ENCODE peak calls at places on chromosome 7, in nine cellular contexts. K is stimulated activated CD4-positive, alpha-beta T cell treated with anti-CD3 and anti-CD28 coated beads, Interleukin-12 subunit alpha, Interleukin-12 subunit beta, amount 100 ng/mL, for 24 hours; E is RPMI7951; C is activated CD4-positive, alpha-beta T cell treated with anti-CD3 and anti-CD28 coated beads, Interleukin-2, amount 50 U/mL, for 24 hours; J is activated T-cell treated with anti-CD3 and anti-CD28 coated beads, Interleukin-2, amount 50 U/mL, for 72 hours; S is HT-29; W is tibial artery; U is posterior vena cava; X is activated gamma-delta T cell treated with Interleukin-2 at 50 U/mL for 16 hours. O is an unnamed sample.

GRCh38 chr7:2812831-2813230 is 31.3 kb downstream of the GNA12 start:
- DNase-seq in K (no peak), X (no peak), S (no peak), W (no peak), U (no peak), E (no peak), J (no peak), C (no peak), O (no peak)

GRCh38 chr7:129495987-129496386 is 6.3 kb upstream of the SMKR1 start:
- DNase-seq in K (no peak), C (no peak), E (no peak), S (no peak), U (no peak), W (no peak), J (no peak), X (no peak), O (no peak)

GRCh38 chr7:86926732-86927131 is 132.7 kb downstream of the ELAPOR2 start:
- DNase-seq in C (no peak), X (peak; percentile 19), J (peak; percentile 39), K (no peak), W (no peak), U (no peak), S (peak; percentile 57), E (peak; percentile 35), O (peak; percentile 80)

GRCh38 chr7:154857240-154857639 is 145.7 kb downstream of the PAXIP1 start:
- DNase-seq in C (no peak), U (peak; percentile 56), X (no peak), E (no peak), W (peak; percentile 42), J (no peak), K (no peak), S (no peak), O (no peak)

GRCh38 chr7:43211693-43212092 is 99.2 kb downstream of the HECW1 start:
- DNase-seq in S (no peak), X (no peak), J (no peak), U (no peak), W (no peak), E (no peak), K (no peak), C (no peak), O (no peak)

GRCh38 chr7:130995252-130996081 is 261.5 kb upstream of the KLF14 start:
- DNase-seq in C (no peak), J (no peak), X (no peak), W (no peak), E (peak; percentile 28), S (peak; percentile 61), K (no peak), U (no peak), O (no peak)

GRCh38 chr7:64541438-64542359 is 21.2 kb downstream of the ZNF680 start:
- DNase-seq in W (peak; percentile 80), U (no peak), X (no peak), J (no peak), K (no peak), E (peak; percentile 94), S (no peak), C (no peak), O (peak; percentile 28)

GRCh38 chr7:158123753-158124152 is 463.9 kb downstream of the PTPRN2 start:
- DNase-seq in C (no peak), E (no peak), S (no peak), J (no peak), K (no peak), U (peak; percentile 68), X (no peak), W (peak; percentile 20), O (no peak)

GRCh38 chr7:105849122-105849855 is 27.1 kb downstream of the ATXN7L1 start:
- DNase-seq in S (peak; percentile 88), X (peak; percentile 76), J (peak; percentile 71), E (peak; percentile 63), C (peak; percentile 32), U (no peak), W (no peak), K (peak; percentile 33), O (peak; percentile 89)

GRCh38 chr7:88664630-88665233 is 94.8 kb upstream of the ZNF804B start:
- DNase-seq in U (no peak), C (no peak), K (no peak), J (no peak), S (peak; percentile 5), W (no peak), E (no peak), X (no peak), O (peak; percentile 70)

GRCh38 chr7:20241491-20242261 is 24.5 kb upstream of the MACC1 start:
- DNase-seq in C (no peak), E (peak; percentile 97), W (no peak), J (no peak), K (no peak), S (no peak), U (no peak), X (no peak), O (peak; percentile 88)

GRCh38 chr7:105173586-105173985 is 159.6 kb downstream of the KMT2E start:
- DNase-seq in X (no peak), C (no peak), E (no peak), S (no peak), W (no peak), U (no peak), J (no peak), K (no peak), O (no peak)

GRCh38 chr7:103113164-103113563 is 35.7 kb downstream of the NAPEPLD start:
- DNase-seq in K (no peak), C (no peak), E (peak; percentile 94), W (no peak), X (no peak), S (no peak), U (no peak), J (no peak), O (no peak)

GRCh38 chr7:106031271-106032029 is 68.4 kb downstream of the CDHR3 start:
- DNase-seq in E (peak; percentile 42), X (no peak), C (no peak), S (no peak), W (no peak), J (no peak), K (no peak), U (no peak), O (no peak)

GRCh38 chr7:124566576-124566975 is 199.0 kb downstream of the GPR37 start:
- DNase-seq in X (no peak), W (no peak), J (no peak), U (no peak), C (no peak), S (no peak), K (no peak), E (peak; percentile 79), O (no peak)

GRCh38 chr7:34758111-34758601 is 100.1 kb downstream of the NPSR1 start:
- DNase-seq in J (no peak), C (no peak), S (no peak), X (no peak), U (no peak), K (no peak), E (no peak), W (no peak), O (peak; percentile 91)

GRCh38 chr7:24709051-24709450 is 48.2 kb downstream of the GSDME start:
- DNase-seq in W (no peak), X (no peak), C (no peak), J (no peak), E (no peak), S (no peak), K (no peak), U (no peak), O (no peak)

GRCh38 chr7:101395376-101395775 is 32.7 kb downstream of the COL26A1 start:
- DNase-seq in W (no peak), E (peak; percentile 81), U (no peak), X (no peak), J (no peak), K (no peak), C (no peak), S (no peak), O (no peak)

GRCh38 chr7:5077740-5078139 is 32.1 kb downstream of the RBAK start:
- DNase-seq in J (no peak), K (no peak), X (no peak), E (peak; percentile 36), S (no peak), W (no peak), U (no peak), C (no peak), O (peak; percentile 88)

GRCh38 chr7:148872198-148872597 is 11.9 kb downstream of the EZH2 start:
- DNase-seq in U (no peak), S (no peak), E (no peak), J (no peak), X (no peak), W (no peak), K (no peak), C (no peak), O (no peak)

GRCh38 chr7:30505174-30505697 is 607 bp upstream of the GGCT start:
- DNase-seq in U (peak; percentile 78), S (no peak), W (no peak), X (no peak), J (no peak), E (no peak), K (no peak), C (no peak), O (no peak)

GRCh38 chr7:45716380-45717203 is 142.4 kb downstream of the ADCY1 start:
- DNase-seq in E (no peak), K (no peak), C (no peak), J (no peak), X (no peak), S (no peak), W (no peak), U (peak; percentile 80), O (no peak)

GRCh38 chr7:24757799-24758275 is 573 bp upstream of the GSDME start:
- DNase-seq in U (no peak), C (no peak), S (no peak), K (no peak), E (peak; percentile 79), W (no peak), X (no peak), J (no peak), O (peak; percentile 81)

GRCh38 chr7:33108591-33108930 is 643 bp downstream of the RP9 start:
- DNase-seq in X (no peak), W (no peak), C (no peak), S (peak; percentile 59), K (no peak), E (peak; percentile 31), J (peak; percentile 13), U (no peak), O (peak; percentile 62)

GRCh38 chr7:65731562-65732035 is 141.3 kb upstream of the VKORC1L1 start:
- DNase-seq in J (no peak), E (no peak), X (peak; percentile 6), W (no peak), C (no peak), K (no peak), U (no peak), S (no peak), O (no peak)

GRCh38 chr7:50656141-50656895 is 91.1 kb upstream of the DDC start:
- DNase-seq in U (peak; percentile 58), K (no peak), J (no peak), C (no peak), E (peak; percentile 65), W (no peak), S (no peak), X (no peak), O (no peak)

GRCh38 chr7:23907012-23907411 is 197.0 kb downstream of the STK31 start:
- DNase-seq in E (peak; percentile 15), J (no peak), U (no peak), X (no peak), W (no peak), K (no peak), S (no peak), C (no peak), O (no peak)

GRCh38 chr7:47600199-47601118 is 18.5 kb upstream of the TNS3 start:
- DNase-seq in U (no peak), W (no peak), K (no peak), E (peak; percentile 87), X (no peak), C (no peak), S (peak; percentile 50), J (no peak), O (no peak)

O was measured in DMS53.